ENCODE peak calls at places on chromosomes 5 and 9, in ten cellular contexts. One of them, this sample, is unnamed.
A peak's percentile ranks its signal among the peaks of the same experiment; 100 is the strongest.

GRCh38 chr5:5021436-5021835 is 118.7 kb upstream of the ADAMTS16 start:
- DNase-seq in psoas muscle: no peak
- DNase-seq in fibroblast of pulmonary artery: no peak
- DNase-seq in OCI-LY7: no peak
- DNase-seq in fibroblast of mammary gland: no peak
- DNase-seq in ovary: no peak
- DNase-seq in lower leg skin: no peak
- DNase-seq in left ventricle myocardium inferior: no peak
- DNase-seq in WERI-Rb-1: no peak
- DNase-seq in AG10803: no peak
- DNase-seq in this sample: no peak

GRCh38 chr5:42037379-42037932 is 112.4 kb downstream of the FBXO4 start:
- DNase-seq in psoas muscle: no peak
- DNase-seq in fibroblast of pulmonary artery: no peak
- DNase-seq in OCI-LY7: no peak
- DNase-seq in fibroblast of mammary gland: no peak
- DNase-seq in ovary: no peak
- DNase-seq in lower leg skin: no peak
- DNase-seq in left ventricle myocardium inferior: no peak
- DNase-seq in WERI-Rb-1: no peak
- DNase-seq in AG10803: no peak
- DNase-seq in this sample: no peak

GRCh38 chr9:94083384-94083783 is 880 bp upstream of the PTPDC1 start:
- DNase-seq in psoas muscle: no peak
- DNase-seq in fibroblast of pulmonary artery: peak; percentile 74
- DNase-seq in OCI-LY7: no peak
- DNase-seq in fibroblast of mammary gland: no peak
- DNase-seq in ovary: no peak
- DNase-seq in lower leg skin: no peak
- DNase-seq in left ventricle myocardium inferior: no peak
- DNase-seq in WERI-Rb-1: no peak
- DNase-seq in AG10803: no peak
- DNase-seq in this sample: no peak

GRCh38 chr5:148702019-148702596 is 47.8 kb upstream of the HTR4 start:
- DNase-seq in psoas muscle: no peak
- DNase-seq in fibroblast of pulmonary artery: no peak
- DNase-seq in OCI-LY7: no peak
- DNase-seq in fibroblast of mammary gland: no peak
- DNase-seq in ovary: no peak
- DNase-seq in lower leg skin: no peak
- DNase-seq in left ventricle myocardium inferior: no peak
- DNase-seq in WERI-Rb-1: no peak
- DNase-seq in AG10803: no peak
- DNase-seq in this sample: no peak

GRCh38 chr5:61363715-61364114 is 31.7 kb downstream of the ZSWIM6 start:
- DNase-seq in psoas muscle: no peak
- DNase-seq in fibroblast of pulmonary artery: no peak
- DNase-seq in OCI-LY7: no peak
- DNase-seq in fibroblast of mammary gland: no peak
- DNase-seq in ovary: no peak
- DNase-seq in lower leg skin: no peak
- DNase-seq in left ventricle myocardium inferior: no peak
- DNase-seq in WERI-Rb-1: no peak
- DNase-seq in AG10803: no peak
- DNase-seq in this sample: no peak

GRCh38 chr5:115586525-115587146 is 15.6 kb downstream of the TICAM2 start:
- DNase-seq in psoas muscle: no peak
- DNase-seq in fibroblast of pulmonary artery: peak; percentile 64
- DNase-seq in OCI-LY7: peak; percentile 44
- DNase-seq in fibroblast of mammary gland: peak; percentile 59
- DNase-seq in ovary: no peak
- DNase-seq in lower leg skin: no peak
- DNase-seq in left ventricle myocardium inferior: no peak
- DNase-seq in WERI-Rb-1: no peak
- DNase-seq in AG10803: peak; percentile 56
- DNase-seq in this sample: no peak

GRCh38 chr9:80066931-80067330 is 495.2 kb downstream of the TLE4 start:
- DNase-seq in psoas muscle: no peak
- DNase-seq in fibroblast of pulmonary artery: no peak
- DNase-seq in OCI-LY7: no peak
- DNase-seq in fibroblast of mammary gland: no peak
- DNase-seq in ovary: no peak
- DNase-seq in lower leg skin: no peak
- DNase-seq in left ventricle myocardium inferior: no peak
- DNase-seq in WERI-Rb-1: peak; percentile 73
- DNase-seq in AG10803: no peak
- DNase-seq in this sample: no peak

GRCh38 chr5:116437351-116437705 is 137.3 kb downstream of the SEMA6A start:
- DNase-seq in psoas muscle: no peak
- DNase-seq in fibroblast of pulmonary artery: no peak
- DNase-seq in OCI-LY7: no peak
- DNase-seq in fibroblast of mammary gland: no peak
- DNase-seq in ovary: no peak
- DNase-seq in lower leg skin: no peak
- DNase-seq in left ventricle myocardium inferior: no peak
- DNase-seq in WERI-Rb-1: peak; percentile 59
- DNase-seq in AG10803: no peak
- DNase-seq in this sample: no peak

GRCh38 chr5:1110930-1111726 is 735 bp downstream of the SLC12A7 start:
- DNase-seq in psoas muscle: peak; percentile 68
- DNase-seq in fibroblast of pulmonary artery: no peak
- DNase-seq in OCI-LY7: no peak
- DNase-seq in fibroblast of mammary gland: no peak
- DNase-seq in ovary: peak; percentile 44
- DNase-seq in lower leg skin: no peak
- DNase-seq in left ventricle myocardium inferior: peak; percentile 70
- DNase-seq in WERI-Rb-1: peak; percentile 52
- DNase-seq in AG10803: no peak
- DNase-seq in this sample: no peak

DNA sequence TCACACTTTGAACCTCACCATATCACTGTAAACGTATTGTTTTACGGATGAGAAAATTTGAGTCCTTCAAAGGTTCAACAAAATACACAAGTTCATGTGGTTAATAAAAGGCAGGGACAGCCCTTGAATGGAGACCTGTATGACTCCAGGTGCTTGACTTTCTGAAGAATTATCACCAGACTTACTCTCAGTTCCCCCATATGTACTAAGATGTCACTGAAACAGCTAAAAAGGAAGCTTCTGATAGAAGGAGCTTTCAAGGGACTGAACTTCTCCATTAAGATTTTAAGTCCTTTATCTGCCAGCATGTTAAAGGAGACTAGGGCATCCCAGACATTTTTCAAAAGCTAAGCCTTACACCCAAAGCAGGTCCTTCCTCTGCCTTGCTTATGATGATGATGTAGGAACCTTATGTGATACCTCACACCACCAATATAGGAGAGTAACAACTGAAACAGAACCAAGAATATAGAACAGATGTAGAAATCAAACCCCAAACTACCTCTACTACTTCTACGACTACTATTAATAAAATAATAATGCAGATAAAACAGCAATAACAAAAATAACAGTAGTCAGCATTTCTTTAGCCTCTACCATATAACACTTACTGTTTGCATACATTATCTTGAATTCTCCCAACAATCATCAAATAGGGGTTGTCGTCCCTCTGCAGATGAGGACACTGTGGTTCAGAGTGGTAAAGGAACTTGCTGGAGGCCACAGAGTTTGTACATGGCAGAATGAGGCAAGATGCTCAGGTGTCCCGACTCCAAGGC is 273.9 kb downstream of the ELAVL2 start:
- DNase-seq in psoas muscle: no peak
- DNase-seq in fibroblast of pulmonary artery: no peak
- DNase-seq in OCI-LY7: no peak
- DNase-seq in fibroblast of mammary gland: no peak
- DNase-seq in ovary: no peak
- DNase-seq in lower leg skin: no peak
- DNase-seq in left ventricle myocardium inferior: no peak
- DNase-seq in WERI-Rb-1: no peak
- DNase-seq in AG10803: no peak
- DNase-seq in this sample: no peak
- H3K4me3 ChIP-seq in psoas muscle: no peak overlapping the region
- H3K4me3 ChIP-seq in fibroblast of pulmonary artery: no peak overlapping the region
- H3K4me3 ChIP-seq in OCI-LY7: no peak overlapping the region
- H3K4me3 ChIP-seq in fibroblast of mammary gland: no peak overlapping the region
- H3K4me3 ChIP-seq in ovary: no peak overlapping the region
- H3K4me3 ChIP-seq in lower leg skin: no peak overlapping the region
- H3K4me3 ChIP-seq in left ventricle myocardium inferior: no peak overlapping the region
- H3K4me3 ChIP-seq in WERI-Rb-1: no peak overlapping the region
- H3K4me3 ChIP-seq in AG10803: no peak overlapping the region
- H3K4me3 ChIP-seq in this sample: no peak overlapping the region

GRCh38 chr9:77449177-77450092 is 198.7 kb downstream of the GNA14 start:
- DNase-seq in psoas muscle: no peak
- DNase-seq in fibroblast of pulmonary artery: peak; percentile 95
- DNase-seq in OCI-LY7: no peak
- DNase-seq in fibroblast of mammary gland: peak; percentile 67
- DNase-seq in ovary: no peak
- DNase-seq in lower leg skin: no peak
- DNase-seq in left ventricle myocardium inferior: no peak
- DNase-seq in WERI-Rb-1: no peak
- DNase-seq in AG10803: peak; percentile 46
- DNase-seq in this sample: no peak
- TF ChIP-seq CTCF in psoas muscle: no peak
- TF ChIP-seq CTCF in fibroblast of pulmonary artery: peak; percentile 11
- TF ChIP-seq CTCF in OCI-LY7: peak; percentile 31
- TF ChIP-seq CTCF in fibroblast of mammary gland: no peak
- TF ChIP-seq CTCF in ovary: no peak
- TF ChIP-seq CTCF in lower leg skin: no peak
- TF ChIP-seq CTCF in left ventricle myocardium inferior: no peak
- TF ChIP-seq CTCF in WERI-Rb-1: no peak
- TF ChIP-seq CTCF in AG10803: peak; percentile 19
- TF ChIP-seq CTCF in this sample: peak; percentile 5

GRCh38 chr9:116572095-116572748 is 114.9 kb upstream of the TRIM32 start:
- DNase-seq in psoas muscle: peak; percentile 90
- DNase-seq in fibroblast of pulmonary artery: peak; percentile 95
- DNase-seq in OCI-LY7: peak; percentile 33
- DNase-seq in fibroblast of mammary gland: peak; percentile 89
- DNase-seq in ovary: peak; percentile 93
- DNase-seq in lower leg skin: peak; percentile 59
- DNase-seq in left ventricle myocardium inferior: peak; percentile 92
- DNase-seq in WERI-Rb-1: peak; percentile 86
- DNase-seq in AG10803: peak; percentile 83
- DNase-seq in this sample: peak; percentile 40

GRCh38 chr9:116569111-116569510 is 118.0 kb upstream of the TRIM32 start:
- DNase-seq in psoas muscle: no peak
- DNase-seq in fibroblast of pulmonary artery: no peak
- DNase-seq in OCI-LY7: no peak
- DNase-seq in fibroblast of mammary gland: no peak
- DNase-seq in ovary: no peak
- DNase-seq in lower leg skin: no peak
- DNase-seq in left ventricle myocardium inferior: no peak
- DNase-seq in WERI-Rb-1: no peak
- DNase-seq in AG10803: no peak
- DNase-seq in this sample: no peak

GRCh38 chr9:116565986-116566385 is 121.1 kb upstream of the TRIM32 start:
- DNase-seq in psoas muscle: no peak
- DNase-seq in fibroblast of pulmonary artery: no peak
- DNase-seq in OCI-LY7: no peak
- DNase-seq in fibroblast of mammary gland: no peak
- DNase-seq in ovary: no peak
- DNase-seq in lower leg skin: no peak
- DNase-seq in left ventricle myocardium inferior: no peak
- DNase-seq in WERI-Rb-1: no peak
- DNase-seq in AG10803: no peak
- DNase-seq in this sample: no peak

GRCh38 chr9:116564266-116564793 is 122.8 kb upstream of the TRIM32 start:
- DNase-seq in psoas muscle: no peak
- DNase-seq in fibroblast of pulmonary artery: no peak
- DNase-seq in OCI-LY7: no peak
- DNase-seq in fibroblast of mammary gland: no peak
- DNase-seq in ovary: no peak
- DNase-seq in lower leg skin: no peak
- DNase-seq in left ventricle myocardium inferior: no peak
- DNase-seq in WERI-Rb-1: no peak
- DNase-seq in AG10803: no peak
- DNase-seq in this sample: no peak

DNA sequence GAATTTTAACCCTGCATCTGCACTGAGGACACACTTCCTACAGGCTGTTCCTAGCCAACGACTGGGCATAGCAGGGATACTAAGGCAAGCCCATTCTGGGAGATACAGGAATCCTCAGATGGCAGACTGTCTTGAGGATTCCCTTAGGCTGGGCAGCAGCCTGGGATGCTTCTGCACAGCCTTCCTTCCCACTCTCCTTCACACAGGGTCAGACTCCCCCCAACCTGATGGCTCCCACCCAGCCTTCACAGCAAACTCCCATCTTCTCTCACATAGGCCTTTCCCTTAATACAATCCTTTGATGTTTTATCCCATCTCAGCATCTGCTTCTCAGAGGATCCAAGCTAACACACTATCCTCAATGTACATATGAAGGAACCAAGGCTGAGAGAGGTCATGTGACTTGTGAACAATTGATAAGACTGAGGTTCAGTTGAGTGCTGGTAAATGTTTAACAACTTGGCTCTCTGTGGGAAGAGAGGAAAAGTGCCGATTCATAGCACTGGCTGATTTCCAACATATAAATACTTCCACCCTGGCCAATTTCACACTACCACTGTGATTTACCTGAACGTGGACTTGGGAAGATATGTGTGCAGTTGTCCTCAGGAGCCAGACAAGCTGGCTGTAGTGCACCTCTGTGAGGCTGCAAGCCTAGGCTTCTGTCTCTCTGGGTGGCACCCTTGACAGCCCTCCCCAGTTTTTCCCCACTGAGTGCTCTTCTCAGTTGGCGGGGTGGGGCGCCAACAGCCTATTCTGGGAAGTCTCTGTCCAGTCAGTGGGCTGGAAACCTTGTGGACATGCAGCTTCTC is 120.2 kb upstream of the TRIM32 start:
- DNase-seq in psoas muscle: no peak
- DNase-seq in fibroblast of pulmonary artery: peak; percentile 69
- DNase-seq in OCI-LY7: no peak
- DNase-seq in fibroblast of mammary gland: peak; percentile 56
- DNase-seq in ovary: no peak
- DNase-seq in lower leg skin: no peak
- DNase-seq in left ventricle myocardium inferior: no peak
- DNase-seq in WERI-Rb-1: no peak
- DNase-seq in AG10803: peak; percentile 44
- DNase-seq in this sample: peak; percentile 46
- H3K4me3 ChIP-seq in psoas muscle: no peak overlapping the region
- H3K4me3 ChIP-seq in fibroblast of pulmonary artery: no peak overlapping the region
- H3K4me3 ChIP-seq in OCI-LY7: no peak overlapping the region
- H3K4me3 ChIP-seq in fibroblast of mammary gland: no peak overlapping the region
- H3K4me3 ChIP-seq in ovary: no peak overlapping the region
- H3K4me3 ChIP-seq in lower leg skin: no peak overlapping the region
- H3K4me3 ChIP-seq in left ventricle myocardium inferior: no peak overlapping the region
- H3K4me3 ChIP-seq in WERI-Rb-1: no peak overlapping the region
- H3K4me3 ChIP-seq in AG10803: no peak overlapping the region
- H3K4me3 ChIP-seq in this sample: no peak overlapping the region

DNA sequence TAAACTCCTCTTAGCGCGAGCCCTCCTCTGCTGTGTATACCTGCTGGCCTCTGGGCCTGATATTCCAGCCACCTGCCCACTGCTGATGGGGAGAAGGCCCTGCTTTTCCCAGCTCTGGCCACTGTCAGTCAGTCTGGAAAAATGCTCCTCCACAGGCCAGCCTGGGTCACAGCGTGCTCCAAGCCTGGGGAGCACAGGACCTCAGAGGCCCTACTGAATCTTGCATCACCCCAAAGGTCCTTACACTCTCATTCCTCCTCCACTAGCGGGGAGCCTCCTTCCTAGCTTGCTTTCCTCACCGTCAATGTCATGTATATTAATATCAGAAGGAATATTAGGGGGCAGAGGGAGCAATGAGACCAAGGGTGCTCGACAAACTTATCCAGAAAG is 73.7 kb downstream of the SHB start:
- DNase-seq in psoas muscle: no peak
- DNase-seq in fibroblast of pulmonary artery: no peak
- DNase-seq in OCI-LY7: no peak
- DNase-seq in fibroblast of mammary gland: no peak
- DNase-seq in ovary: no peak
- DNase-seq in lower leg skin: no peak
- DNase-seq in left ventricle myocardium inferior: no peak
- DNase-seq in WERI-Rb-1: no peak
- DNase-seq in AG10803: no peak
- DNase-seq in this sample: no peak
- TF ChIP-seq CTCF in psoas muscle: no peak
- TF ChIP-seq CTCF in fibroblast of pulmonary artery: no peak
- TF ChIP-seq CTCF in OCI-LY7: no peak
- TF ChIP-seq CTCF in fibroblast of mammary gland: no peak
- TF ChIP-seq CTCF in ovary: no peak
- TF ChIP-seq CTCF in lower leg skin: no peak
- TF ChIP-seq CTCF in left ventricle myocardium inferior: no peak
- TF ChIP-seq CTCF in WERI-Rb-1: no peak
- TF ChIP-seq CTCF in AG10803: peak; percentile 2
- TF ChIP-seq CTCF in this sample: no peak